ENCODE peak calls at places on chromosomes 7 and 10, in six cellular contexts. One of them, this sample, is unnamed.

GRCh38 chr7:47415289-47416212 is 166.4 kb downstream of the TNS3 start:
- DNase-seq in glomerular endothelial cell: no peak
- DNase-seq in left colon: no peak
- DNase-seq in activated CD8-positive, alpha-beta memory T cell treated with anti-CD3 and anti-CD28 coated beads, Interleukin-2, amount 50 U/mL, for 4 hours: no peak
- DNase-seq in activated naive CD4-positive, alpha-beta T cell: no peak
- DNase-seq in C1 segment of cervical spinal cord: no peak
- DNase-seq in this sample: no peak

GRCh38 chr10:132571565-132572544 is 34.3 kb downstream of the INPP5A start:
- DNase-seq in C1 segment of cervical spinal cord: no peak
- DNase-seq in activated naive CD4-positive, alpha-beta T cell: no peak
- DNase-seq in activated CD8-positive, alpha-beta memory T cell treated with anti-CD3 and anti-CD28 coated beads, Interleukin-2, amount 50 U/mL, for 4 hours: peak; percentile 52
- DNase-seq in left colon: peak; percentile 70
- DNase-seq in glomerular endothelial cell: peak; percentile 27
- DNase-seq in this sample: no peak

GRCh38 chr10:95467162-95467599 is 94.0 kb downstream of the SORBS1 start:
- DNase-seq in activated CD8-positive, alpha-beta memory T cell treated with anti-CD3 and anti-CD28 coated beads, Interleukin-2, amount 50 U/mL, for 4 hours: no peak
- DNase-seq in glomerular endothelial cell: no peak
- DNase-seq in activated naive CD4-positive, alpha-beta T cell: no peak
- DNase-seq in left colon: peak; percentile 75
- DNase-seq in C1 segment of cervical spinal cord: no peak
- DNase-seq in this sample: peak; percentile 37

GRCh38 chr7:134255814-134256213 is 60.9 kb downstream of the SLC35B4 start:
- DNase-seq in activated naive CD4-positive, alpha-beta T cell: no peak
- DNase-seq in activated CD8-positive, alpha-beta memory T cell treated with anti-CD3 and anti-CD28 coated beads, Interleukin-2, amount 50 U/mL, for 4 hours: no peak
- DNase-seq in glomerular endothelial cell: no peak
- DNase-seq in C1 segment of cervical spinal cord: no peak
- DNase-seq in left colon: no peak
- DNase-seq in this sample: no peak

GRCh38 chr10:94036664-94037033 is 42.9 kb downstream of the PLCE1 start:
- DNase-seq in left colon: no peak
- DNase-seq in activated CD8-positive, alpha-beta memory T cell treated with anti-CD3 and anti-CD28 coated beads, Interleukin-2, amount 50 U/mL, for 4 hours: no peak
- DNase-seq in activated naive CD4-positive, alpha-beta T cell: no peak
- DNase-seq in glomerular endothelial cell: no peak
- DNase-seq in C1 segment of cervical spinal cord: no peak
- DNase-seq in this sample: no peak

GRCh38 chr7:16365177-16365576 is 56.2 kb downstream of the CRPPA start:
- DNase-seq in activated CD8-positive, alpha-beta memory T cell treated with anti-CD3 and anti-CD28 coated beads, Interleukin-2, amount 50 U/mL, for 4 hours: no peak
- DNase-seq in activated naive CD4-positive, alpha-beta T cell: no peak
- DNase-seq in C1 segment of cervical spinal cord: no peak
- DNase-seq in glomerular endothelial cell: no peak
- DNase-seq in left colon: no peak
- DNase-seq in this sample: no peak

GRCh38 chr7:151024435-151025056 is at the start of gene ATG9B:
- DNase-seq in activated CD8-positive, alpha-beta memory T cell treated with anti-CD3 and anti-CD28 coated beads, Interleukin-2, amount 50 U/mL, for 4 hours: no peak
- DNase-seq in activated naive CD4-positive, alpha-beta T cell: no peak
- DNase-seq in C1 segment of cervical spinal cord: no peak
- DNase-seq in left colon: no peak
- DNase-seq in glomerular endothelial cell: no peak
- DNase-seq in this sample: no peak

GRCh38 chr10:104472957-104473745 is 119.5 kb downstream of the CFAP58 start:
- DNase-seq in C1 segment of cervical spinal cord: no peak
- DNase-seq in activated naive CD4-positive, alpha-beta T cell: no peak
- DNase-seq in activated CD8-positive, alpha-beta memory T cell treated with anti-CD3 and anti-CD28 coated beads, Interleukin-2, amount 50 U/mL, for 4 hours: no peak
- DNase-seq in left colon: no peak
- DNase-seq in glomerular endothelial cell: no peak
- DNase-seq in this sample: no peak

GRCh38 chr10:130659528-130659927 is 523.3 kb downstream of the GLRX3 start:
- DNase-seq in left colon: no peak
- DNase-seq in activated naive CD4-positive, alpha-beta T cell: no peak
- DNase-seq in glomerular endothelial cell: no peak
- DNase-seq in C1 segment of cervical spinal cord: no peak
- DNase-seq in activated CD8-positive, alpha-beta memory T cell treated with anti-CD3 and anti-CD28 coated beads, Interleukin-2, amount 50 U/mL, for 4 hours: no peak
- DNase-seq in this sample: no peak

GRCh38 chr10:31620236-31621151 is 301.5 kb downstream of the ZEB1 start:
- DNase-seq in activated naive CD4-positive, alpha-beta T cell: no peak
- DNase-seq in activated CD8-positive, alpha-beta memory T cell treated with anti-CD3 and anti-CD28 coated beads, Interleukin-2, amount 50 U/mL, for 4 hours: no peak
- DNase-seq in left colon: peak; percentile 53
- DNase-seq in glomerular endothelial cell: no peak
- DNase-seq in C1 segment of cervical spinal cord: no peak
- DNase-seq in this sample: peak; percentile 63

GRCh38 chr7:7653568-7654187 is 13.1 kb downstream of the UMAD1 start:
- DNase-seq in activated naive CD4-positive, alpha-beta T cell: no peak
- DNase-seq in glomerular endothelial cell: no peak
- DNase-seq in activated CD8-positive, alpha-beta memory T cell treated with anti-CD3 and anti-CD28 coated beads, Interleukin-2, amount 50 U/mL, for 4 hours: peak; percentile 19
- DNase-seq in left colon: no peak
- DNase-seq in C1 segment of cervical spinal cord: no peak
- DNase-seq in this sample: no peak

GRCh38 chr7:117873056-117873932 is at the start of gene CTTNBP2:
- DNase-seq in C1 segment of cervical spinal cord: peak; percentile 84
- DNase-seq in left colon: peak; percentile 28
- DNase-seq in glomerular endothelial cell: no peak
- DNase-seq in activated naive CD4-positive, alpha-beta T cell: no peak
- DNase-seq in activated CD8-positive, alpha-beta memory T cell treated with anti-CD3 and anti-CD28 coated beads, Interleukin-2, amount 50 U/mL, for 4 hours: no peak
- DNase-seq in this sample: peak; percentile 25

GRCh38 chr10:32379314-32379949 is 32.5 kb upstream of the EPC1 start:
- DNase-seq in C1 segment of cervical spinal cord: peak; percentile 9
- DNase-seq in glomerular endothelial cell: peak; percentile 37
- DNase-seq in activated naive CD4-positive, alpha-beta T cell: no peak
- DNase-seq in activated CD8-positive, alpha-beta memory T cell treated with anti-CD3 and anti-CD28 coated beads, Interleukin-2, amount 50 U/mL, for 4 hours: no peak
- DNase-seq in left colon: no peak
- DNase-seq in this sample: no peak

GRCh38 chr10:61780732-61781131 is 118.0 kb downstream of the CABCOCO1 start:
- DNase-seq in left colon: no peak
- DNase-seq in activated naive CD4-positive, alpha-beta T cell: no peak
- DNase-seq in glomerular endothelial cell: no peak
- DNase-seq in activated CD8-positive, alpha-beta memory T cell treated with anti-CD3 and anti-CD28 coated beads, Interleukin-2, amount 50 U/mL, for 4 hours: no peak
- DNase-seq in C1 segment of cervical spinal cord: no peak
- DNase-seq in this sample: no peak